ENCODE peak calls at places on chromosomes 13 and 19, in seven cellular contexts. I, T, V, X, H, F and O are unnamed samples.
A peak's percentile ranks its signal among the peaks of the same experiment; 100 is the strongest.

GRCh38 chr13:59970847-59971246 is 192.9 kb downstream of the DIAPH3 start:
- DNase-seq in I (no peak), T (no peak), V (no peak), X (no peak), H (no peak), F (no peak), O (no peak)

GRCh38 chr19:18386543-18387251 is 739 bp downstream of the GDF15 start:
- DNase-seq in I (no peak), T (no peak), V (peak; percentile 57), X (peak; percentile 81), H (no peak), F (no peak), O (no peak)

GRCh38 chr13:98083507-98083906 is 59.4 kb upstream of the FARP1 start:
- DNase-seq in I (no peak), T (no peak), V (no peak), X (no peak), H (no peak), F (no peak), O (no peak)

GRCh38 chr19:54696117-54696548 is 28.1 kb upstream of the KIR3DL3 start:
- DNase-seq in I (no peak), T (peak; percentile 84), V (no peak), X (no peak), H (no peak), F (no peak), O (no peak)

GRCh38 chr13:110641055-110642015 is 26.0 kb downstream of the NAXD start:
- DNase-seq in I (peak; percentile 61), T (no peak), V (no peak), X (no peak), H (no peak), F (no peak), O (no peak)

GRCh38 chr19:47228168-47228936 is 2.6 kb downstream of the BBC3 start:
- DNase-seq in I (peak; percentile 75), T (peak; percentile 81), V (peak; percentile 74), X (peak; percentile 95), H (peak; percentile 49), F (peak; percentile 54), O (peak; percentile 70)

GRCh38 chr13:53142301-53142700 is 113.7 kb downstream of the OLFM4 start:
- DNase-seq in I (no peak), T (no peak), V (no peak), X (no peak), H (no peak), F (no peak), O (no peak)

GRCh38 chr13:93183302-93183701 is 43.3 kb upstream of the GPC6 start:
- DNase-seq in I (no peak), T (no peak), V (no peak), X (no peak), H (no peak), F (no peak), O (no peak)

GRCh38 chr19:7871280-7871529 is 3.0 kb downstream of the PRR36 start:
- DNase-seq in I (no peak), T (no peak), V (no peak), X (no peak), H (no peak), F (no peak), O (no peak)

GRCh38 chr13:94178625-94179244 is 300.7 kb downstream of the DCT start:
- DNase-seq in I (no peak), T (no peak), V (no peak), X (no peak), H (no peak), F (no peak), O (no peak)

GRCh38 chr19:35901854-35902661 is at the start of gene HCST:
- DNase-seq in I (no peak), T (peak; percentile 32), V (peak; percentile 30), X (no peak), H (peak; percentile 50), F (peak; percentile 42), O (peak; percentile 66)

GRCh38 chr19:54661846-54662489 is 817 bp upstream of the LILRB4 start:
- DNase-seq in I (no peak), T (no peak), V (no peak), X (peak; percentile 44), H (no peak), F (no peak), O (no peak)

GRCh38 chr13:48443442-48444208 is 30.7 kb upstream of the LPAR6 start:
- DNase-seq in I (no peak), T (no peak), V (no peak), X (no peak), H (no peak), F (no peak), O (no peak)

GRCh38 chr19:4913996-4914735 is 4.9 kb downstream of the UHRF1 start:
- DNase-seq in I (no peak), T (no peak), V (peak; percentile 17), X (no peak), H (no peak), F (no peak), O (no peak)

GRCh38 chr19:4914736-4915501 is 5.6 kb downstream of the UHRF1 start:
- DNase-seq in I (peak; percentile 75), T (peak; percentile 67), V (peak; percentile 89), X (no peak), H (peak; percentile 46), F (peak; percentile 43), O (no peak)

GRCh38 chr19:4911314-4911713 is 2.0 kb downstream of the UHRF1 start:
- DNase-seq in I (no peak), T (no peak), V (no peak), X (no peak), H (no peak), F (no peak), O (no peak)

GRCh38 chr19:4911786-4912672 is 2.7 kb downstream of the UHRF1 start:
- DNase-seq in I (no peak), T (peak; percentile 71), V (peak; percentile 64), X (no peak), H (peak; percentile 56), F (peak; percentile 77), O (peak; percentile 52)

GRCh38 chr19:4916292-4917082 is 7.2 kb downstream of the UHRF1 start:
- DNase-seq in I (no peak), T (no peak), V (peak; percentile 22), X (peak; percentile 85), H (no peak), F (peak; percentile 44), O (peak; percentile 36)
- H3K4me3 ChIP-seq in I (no peak overlapping the region), T (no peak overlapping the region), V (no peak overlapping the region), X (peak overlapping the region; percentile 45), H (no peak overlapping the region), F (peak overlapping the region; percentile 9), O (peak overlapping the region; percentile 48)

GRCh38 chr19:16376241-16376640 is 51.6 kb downstream of the KLF2 start:
- DNase-seq in I (no peak), T (no peak), V (no peak), X (no peak), H (no peak), F (no peak), O (no peak)

GRCh38 chr19:16375936-16376185 is 51.2 kb downstream of the KLF2 start:
- DNase-seq in I (no peak), T (no peak), V (no peak), X (no peak), H (no peak), F (no peak), O (no peak)

GRCh38 chr19:16375157-16375935 is 50.7 kb downstream of the KLF2 start:
- DNase-seq in I (peak; percentile 14), T (no peak), V (no peak), X (no peak), H (no peak), F (no peak), O (no peak)

GRCh38 chr19:16377521-16377920 is 52.9 kb downstream of the KLF2 start:
- DNase-seq in I (no peak), T (no peak), V (no peak), X (no peak), H (no peak), F (no peak), O (no peak)

DNA sequence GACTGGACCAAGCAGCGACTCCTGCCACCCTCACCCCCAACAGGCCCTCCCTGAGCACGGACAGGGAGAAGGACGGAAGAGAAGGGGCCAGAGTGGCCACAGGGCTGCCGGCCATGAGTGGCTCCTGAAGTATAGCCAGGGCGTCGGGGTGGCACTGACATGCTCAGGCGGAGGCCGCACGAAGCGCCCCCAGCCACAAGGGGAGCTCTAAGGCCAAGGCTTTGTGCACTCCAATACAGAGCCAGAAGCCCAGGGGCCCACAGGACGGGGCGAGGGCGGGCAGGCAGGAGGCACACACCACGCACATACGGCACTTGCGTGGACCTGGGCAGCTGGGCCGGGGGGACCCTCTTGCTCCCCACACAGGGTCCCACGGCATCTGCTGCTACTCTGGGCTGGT is 52.0 kb downstream of the KLF2 start:
- DNase-seq in I (no peak), T (peak; percentile 27), V (no peak), X (peak; percentile 82), H (no peak), F (no peak), O (no peak)
- TF ChIP-seq CTCF in I (no peak), T (peak; percentile 41), V (peak; percentile 26), X (no peak), H (peak; percentile 12), F (peak; percentile 42), O (peak; percentile 68)

GRCh38 chr13:50437252-50437651 is 406.2 kb downstream of the DLEU7 start:
- DNase-seq in I (no peak), T (no peak), V (no peak), X (no peak), H (no peak), F (no peak), O (no peak)
- H3K36me3 ChIP-seq in I (no peaks in the 10 kb centered on the region), T (no peaks in the 10 kb centered on the region), V (no peaks in the 10 kb centered on the region), X (no peaks in the 10 kb centered on the region), H (no peaks in the 10 kb centered on the region), F (no peaks in the 10 kb centered on the region), O (no peaks in the 10 kb centered on the region)

GRCh38 chr13:24679686-24680085 is 522 bp upstream of the ATP12A start:
- DNase-seq in I (no peak), T (no peak), V (no peak), X (no peak), H (no peak), F (no peak), O (no peak)

GRCh38 chr13:24680258-24680920 is at the start of gene ATP12A:
- DNase-seq in I (no peak), T (no peak), V (peak; percentile 42), X (peak; percentile 91), H (peak; percentile 20), F (no peak), O (no peak)

GRCh38 chr13:24682353-24682752 is 2.1 kb downstream of the ATP12A start:
- DNase-seq in I (no peak), T (no peak), V (no peak), X (no peak), H (no peak), F (no peak), O (no peak)

GRCh38 chr13:24681930-24682329 is 1.7 kb downstream of the ATP12A start:
- DNase-seq in I (no peak), T (no peak), V (no peak), X (no peak), H (no peak), F (no peak), O (no peak)

DNA sequence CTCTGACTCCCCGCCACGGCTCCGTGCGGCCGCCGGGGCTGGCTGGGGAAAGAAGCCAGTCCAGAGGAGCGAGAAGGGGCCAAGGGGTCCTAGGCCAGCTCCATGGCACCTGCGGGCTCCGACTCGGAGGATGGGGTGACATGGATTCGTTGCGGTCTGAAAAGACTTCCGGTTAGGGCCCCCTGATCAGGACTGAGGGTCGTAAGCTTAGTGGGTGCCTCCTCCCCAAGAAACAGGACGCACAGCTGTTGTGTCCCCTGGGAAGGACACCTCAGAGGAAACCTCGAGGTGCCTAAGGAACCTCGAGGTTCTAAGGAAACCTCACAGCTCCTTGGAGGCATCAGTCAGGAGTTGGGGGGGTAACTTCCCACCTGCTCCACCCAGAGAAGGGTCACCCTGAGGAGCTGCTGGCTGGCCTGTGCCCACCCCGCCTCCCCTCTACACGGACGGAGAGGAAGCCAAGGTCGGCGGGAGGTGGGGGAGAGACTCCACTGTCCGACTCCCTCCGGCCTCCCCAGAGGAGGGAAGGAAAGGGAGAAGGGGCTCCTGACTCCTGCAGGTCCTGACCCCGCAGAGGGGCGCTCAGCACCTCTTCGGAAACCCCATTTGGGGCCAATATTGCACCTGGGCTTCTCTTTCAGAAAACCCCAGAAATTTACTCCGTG is 845 bp downstream of the ATP12A start:
- DNase-seq in I (no peak), T (no peak), V (no peak), X (peak; percentile 45), H (no peak), F (no peak), O (no peak)
- H3K4me3 ChIP-seq in I (no peak overlapping the region), T (no peak overlapping the region), V (peak overlapping the region; percentile 10), X (peak overlapping the region; percentile 53), H (peak overlapping the region; percentile 13), F (no peak overlapping the region), O (no peak overlapping the region)